ENCODE peak calls at places on chromosome 1, in five cellular contexts. M, O, I, U and P are unnamed samples.

GRCh38 chr1:74505133-74505532 is 7.3 kb downstream of the LRRC53 start:
- DNase-seq in M (no peak), O (no peak), I (no peak), U (peak), P (no peak)

GRCh38 chr1:24856787-24857527 is 73.1 kb downstream of the RUNX3 start:
- DNase-seq in M (no peak), O (no peak), I (no peak), U (no peak), P (no peak)

GRCh38 chr1:246032111-246032551 is 474.9 kb downstream of the SMYD3 start:
- DNase-seq in M (no peak), O (no peak), I (no peak), U (no peak), P (no peak)

GRCh38 chr1:50968884-50969610 is 998 bp upstream of the CDKN2C start:
- DNase-seq in M (peak), O (peak), I (no peak), U (peak), P (peak)

GRCh38 chr1:58003059-58003458 is 543.5 kb downstream of the OMA1 start:
- DNase-seq in M (no peak), O (no peak), I (no peak), U (no peak), P (no peak)

GRCh38 chr1:208799186-208799585 is 555.0 kb upstream of the PLXNA2 start:
- DNase-seq in M (no peak), O (no peak), I (no peak), U (peak), P (no peak)

GRCh38 chr1:62131093-62131725 is 63.4 kb upstream of the L1TD1 start:
- DNase-seq in M (peak), O (peak), I (peak), U (peak), P (peak)

GRCh38 chr1:36834586-36834985 is 199.7 kb downstream of the GRIK3 start:
- DNase-seq in M (no peak), O (no peak), I (no peak), U (no peak), P (no peak)

GRCh38 chr1:160127865-160128523 is 12.4 kb downstream of the ATP1A2 start:
- DNase-seq in M (no peak), O (peak), I (peak), U (peak), P (peak)

GRCh38 chr1:236009193-236009592 is 55.7 kb downstream of the NID1 start:
- DNase-seq in M (no peak), O (no peak), I (no peak), U (no peak), P (peak)

GRCh38 chr1:28313710-28314510 is 14.9 kb upstream of the MED18 start:
- DNase-seq in M (no peak), O (peak), I (no peak), U (peak), P (peak)

GRCh38 chr1:183583466-183583865 is 6.8 kb downstream of the NCF2 start:
- DNase-seq in M (no peak), O (no peak), I (peak), U (peak), P (peak)

GRCh38 chr1:230537456-230537855 is 104.8 kb upstream of the COG2 start:
- DNase-seq in M (no peak), O (no peak), I (no peak), U (no peak), P (no peak)

GRCh38 chr1:226723640-226724532 is 15.2 kb downstream of the ITPKB start:
- DNase-seq in M (no peak), O (peak), I (no peak), U (peak), P (peak)

GRCh38 chr1:7117599-7118281 is 332.5 kb downstream of the CAMTA1 start:
- DNase-seq in M (no peak), O (peak), I (peak), U (peak), P (peak)

GRCh38 chr1:197868751-197869501 is 33.5 kb upstream of the C1orf53 start:
- DNase-seq in M (no peak), O (peak), I (peak), U (peak), P (peak)

GRCh38 chr1:63618001-63618400 is 24.8 kb downstream of the PGM1 start:
- DNase-seq in M (no peak), O (peak), I (peak), U (no peak), P (peak)

GRCh38 chr1:164702216-164702615 is 143.2 kb downstream of the PBX1 start:
- DNase-seq in M (no peak), O (no peak), I (no peak), U (peak), P (peak)

GRCh38 chr1:172727956-172728603 is 69.2 kb downstream of the FASLG start:
- DNase-seq in M (no peak), O (no peak), I (no peak), U (peak), P (peak)

GRCh38 chr1:201399352-201400126 is 415 bp upstream of the LAD1 start:
- DNase-seq in M (no peak), O (no peak), I (no peak), U (peak), P (no peak)
- H3K4me3 ChIP-seq in M (peak), O (no peak), I (no peak), U (peak), P (no peak)

DNA sequence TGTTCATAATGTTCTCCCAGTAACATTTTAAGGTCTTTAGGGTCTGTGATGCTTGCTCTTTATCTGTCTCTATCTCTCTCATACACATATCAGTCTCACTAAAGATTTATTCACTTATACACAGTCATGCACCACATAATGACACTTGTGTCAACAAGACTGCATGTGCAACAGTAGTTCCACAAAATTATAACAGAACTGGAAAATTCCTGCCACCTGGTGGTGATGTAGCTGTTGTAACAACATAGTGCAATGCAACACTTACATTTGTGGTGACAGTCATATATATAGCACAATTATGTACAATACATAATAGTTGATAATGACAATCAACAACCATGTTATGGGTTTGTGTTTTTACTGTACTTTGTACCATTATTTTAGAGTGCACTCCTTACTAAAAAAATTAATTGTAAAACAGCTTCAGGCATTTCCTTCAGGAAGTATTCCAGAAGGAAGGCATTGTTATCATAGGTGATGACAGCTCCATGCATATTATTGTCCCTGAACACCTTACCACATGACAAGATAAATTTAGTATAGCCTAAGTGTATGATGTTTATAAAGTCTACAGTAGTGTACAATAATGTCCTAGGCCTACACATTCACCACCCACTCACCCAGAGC is 8.1 kb downstream of the TDRD5 start:
- DNase-seq in M (no peak), O (peak), I (no peak), U (peak), P (peak)
- TF ChIP-seq CTCF in M (no peak), O (peak), I (peak), U (peak), P (peak)

GRCh38 chr1:233293556-233294446 is 1.7 kb downstream of the PCNX2 start:
- DNase-seq in M (no peak), O (peak), I (no peak), U (peak), P (peak)
- H3K4me3 ChIP-seq in M (peak), O (peak), I (no peak), U (no peak), P (no peak)

GRCh38 chr1:59016390-59016789 is 232.5 kb upstream of the JUN start:
- DNase-seq in M (no peak), O (no peak), I (no peak), U (peak), P (peak)
- TF ChIP-seq CTCF in M (no peak), O (no peak), I (no peak), U (peak), P (peak)